ENCODE peak calls at places on chromosomes 16 and 17, in six cellular contexts. One of them, this sample, is unnamed.

GRCh38 chr16:81610144-81610842 is 165.7 kb downstream of the CMIP start:
- DNase-seq in lower leg skin: peak
- DNase-seq in K562: no peak
- DNase-seq in prostate gland: peak
- DNase-seq in sigmoid colon: peak
- DNase-seq in esophagus squamous epithelium: no peak
- DNase-seq in this sample: no peak

GRCh38 chr16:75532142-75532765 is 3.7 kb downstream of the CHST5 start:
- DNase-seq in lower leg skin: no peak
- DNase-seq in K562: no peak
- DNase-seq in prostate gland: no peak
- DNase-seq in sigmoid colon: no peak
- DNase-seq in esophagus squamous epithelium: no peak
- DNase-seq in this sample: no peak

GRCh38 chr16:29029168-29029994 is 44.5 kb downstream of the LAT start:
- DNase-seq in lower leg skin: peak
- DNase-seq in K562: peak
- DNase-seq in prostate gland: no peak
- DNase-seq in sigmoid colon: peak
- DNase-seq in esophagus squamous epithelium: no peak
- DNase-seq in this sample: no peak

GRCh38 chr16:23847938-23848337 is 12.2 kb downstream of the PRKCB start:
- DNase-seq in lower leg skin: no peak
- DNase-seq in K562: no peak
- DNase-seq in prostate gland: no peak
- DNase-seq in sigmoid colon: no peak
- DNase-seq in esophagus squamous epithelium: no peak
- DNase-seq in this sample: no peak

GRCh38 chr16:88300463-88300835 is 82.3 kb upstream of the ZNF469 start:
- DNase-seq in lower leg skin: no peak
- DNase-seq in K562: no peak
- DNase-seq in prostate gland: no peak
- DNase-seq in sigmoid colon: no peak
- DNase-seq in esophagus squamous epithelium: no peak
- DNase-seq in this sample: no peak

GRCh38 chr17:78892520-78892919 is 10.5 kb downstream of the CEP295NL start:
- DNase-seq in lower leg skin: no peak
- DNase-seq in K562: no peak
- DNase-seq in prostate gland: no peak
- DNase-seq in sigmoid colon: no peak
- DNase-seq in esophagus squamous epithelium: no peak
- DNase-seq in this sample: no peak

GRCh38 chr16:87331241-87331801 is 14.1 kb upstream of the C16orf95 start:
- DNase-seq in lower leg skin: no peak
- DNase-seq in K562: no peak
- DNase-seq in prostate gland: no peak
- DNase-seq in sigmoid colon: no peak
- DNase-seq in esophagus squamous epithelium: no peak
- DNase-seq in this sample: no peak

GRCh38 chr16:2429771-2430663 is 770 bp downstream of the CCNF start:
- DNase-seq in lower leg skin: no peak
- DNase-seq in K562: no peak
- DNase-seq in prostate gland: peak
- DNase-seq in sigmoid colon: no peak
- DNase-seq in esophagus squamous epithelium: no peak
- DNase-seq in this sample: peak

GRCh38 chr16:70704586-70704985 is 18.7 kb upstream of the MTSS2 start:
- DNase-seq in lower leg skin: no peak
- DNase-seq in K562: no peak
- DNase-seq in prostate gland: no peak
- DNase-seq in sigmoid colon: no peak
- DNase-seq in esophagus squamous epithelium: no peak
- DNase-seq in this sample: no peak

GRCh38 chr17:41302981-41303380 is 330 bp upstream of the KRTAP29-1 start:
- DNase-seq in lower leg skin: no peak
- DNase-seq in K562: no peak
- DNase-seq in prostate gland: no peak
- DNase-seq in sigmoid colon: no peak
- DNase-seq in esophagus squamous epithelium: no peak
- DNase-seq in this sample: no peak

GRCh38 chr17:10127819-10128375 is 70.5 kb downstream of the GAS7 start:
- DNase-seq in lower leg skin: peak
- DNase-seq in K562: no peak
- DNase-seq in prostate gland: no peak
- DNase-seq in sigmoid colon: peak
- DNase-seq in esophagus squamous epithelium: no peak
- DNase-seq in this sample: no peak

GRCh38 chr16:3467920-3468319 is 24.4 kb downstream of the NAA60 start:
- DNase-seq in lower leg skin: no peak
- DNase-seq in K562: no peak
- DNase-seq in prostate gland: no peak
- DNase-seq in sigmoid colon: no peak
- DNase-seq in esophagus squamous epithelium: no peak
- DNase-seq in this sample: no peak

GRCh38 chr17:49589556-49589885 is 13.8 kb downstream of the NXPH3 start:
- DNase-seq in lower leg skin: no peak
- DNase-seq in K562: no peak
- DNase-seq in prostate gland: no peak
- DNase-seq in sigmoid colon: peak
- DNase-seq in esophagus squamous epithelium: no peak
- DNase-seq in this sample: no peak

GRCh38 chr16:3158498-3159314 is 23.9 kb downstream of the ZNF213 start:
- DNase-seq in lower leg skin: peak
- DNase-seq in K562: peak
- DNase-seq in prostate gland: peak
- DNase-seq in sigmoid colon: peak
- DNase-seq in esophagus squamous epithelium: no peak
- DNase-seq in this sample: peak

GRCh38 chr16:67910162-67910561 is 17.1 kb downstream of the PSKH1 start:
- DNase-seq in lower leg skin: no peak
- DNase-seq in K562: no peak
- DNase-seq in prostate gland: no peak
- DNase-seq in sigmoid colon: no peak
- DNase-seq in esophagus squamous epithelium: no peak
- DNase-seq in this sample: no peak

GRCh38 chr16:81431554-81432353 is 12.9 kb upstream of the CMIP start:
- DNase-seq in lower leg skin: no peak
- DNase-seq in K562: no peak
- DNase-seq in prostate gland: no peak
- DNase-seq in sigmoid colon: peak
- DNase-seq in esophagus squamous epithelium: no peak
- DNase-seq in this sample: peak

GRCh38 chr17:54544239-54544638 is 356.4 kb upstream of the TOM1L1 start:
- DNase-seq in lower leg skin: no peak
- DNase-seq in K562: no peak
- DNase-seq in prostate gland: no peak
- DNase-seq in sigmoid colon: no peak
- DNase-seq in esophagus squamous epithelium: no peak
- DNase-seq in this sample: no peak

GRCh38 chr16:4763791-4764190 is 3.2 kb downstream of the ZNF500 start:
- DNase-seq in lower leg skin: no peak
- DNase-seq in K562: no peak
- DNase-seq in prostate gland: no peak
- DNase-seq in sigmoid colon: no peak
- DNase-seq in esophagus squamous epithelium: no peak
- DNase-seq in this sample: no peak

GRCh38 chr16:73549960-73550359 is 502.0 kb upstream of the ZFHX3 start:
- DNase-seq in lower leg skin: no peak
- DNase-seq in K562: no peak
- DNase-seq in prostate gland: no peak
- DNase-seq in sigmoid colon: no peak
- DNase-seq in esophagus squamous epithelium: no peak
- DNase-seq in this sample: no peak

GRCh38 chr16:23679274-23679985 is 741 bp downstream of the PLK1 start:
- DNase-seq in lower leg skin: peak
- DNase-seq in K562: peak
- DNase-seq in prostate gland: no peak
- DNase-seq in sigmoid colon: no peak
- DNase-seq in esophagus squamous epithelium: no peak
- DNase-seq in this sample: peak

DNA sequence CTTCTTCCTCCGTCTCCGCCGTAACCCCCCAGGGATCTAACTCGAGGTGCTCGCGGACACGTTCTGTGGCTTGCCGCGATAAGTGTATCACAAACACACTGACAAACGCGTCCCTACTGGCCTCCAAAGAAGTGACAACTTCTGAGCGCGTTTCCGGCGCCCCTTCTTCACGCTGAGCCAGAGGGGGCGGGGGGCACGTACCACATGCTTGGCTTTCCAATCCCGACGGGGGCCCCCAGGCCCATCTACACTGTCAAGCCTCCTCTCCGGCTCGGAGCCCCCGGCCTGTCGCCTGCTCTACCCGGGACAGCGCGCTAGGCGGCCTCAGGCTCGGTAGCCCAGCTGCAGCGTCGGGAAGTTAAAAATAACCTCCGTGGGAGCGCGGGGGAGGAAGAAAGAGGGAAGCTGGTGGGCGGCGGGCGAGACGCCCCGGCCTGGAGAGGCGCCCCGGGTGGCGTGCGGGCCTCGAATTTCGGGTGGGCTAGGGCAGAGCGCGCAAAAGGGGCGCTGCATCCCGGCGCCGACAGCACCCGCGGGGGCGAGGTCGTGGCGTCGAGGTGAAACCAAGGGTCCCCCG is 676 bp upstream of the SPHK1 start:
- DNase-seq in lower leg skin: peak
- DNase-seq in K562: peak
- DNase-seq in prostate gland: peak
- DNase-seq in sigmoid colon: no peak
- DNase-seq in esophagus squamous epithelium: no peak
- DNase-seq in this sample: peak
- TF ChIP-seq POLR2A in lower leg skin: no peak
- TF ChIP-seq POLR2A in K562: peak
- TF ChIP-seq POLR2A in prostate gland: no peak
- TF ChIP-seq POLR2A in sigmoid colon: no peak
- TF ChIP-seq POLR2A in esophagus squamous epithelium: no peak
- TF ChIP-seq POLR2A in this sample: no peak

DNA sequence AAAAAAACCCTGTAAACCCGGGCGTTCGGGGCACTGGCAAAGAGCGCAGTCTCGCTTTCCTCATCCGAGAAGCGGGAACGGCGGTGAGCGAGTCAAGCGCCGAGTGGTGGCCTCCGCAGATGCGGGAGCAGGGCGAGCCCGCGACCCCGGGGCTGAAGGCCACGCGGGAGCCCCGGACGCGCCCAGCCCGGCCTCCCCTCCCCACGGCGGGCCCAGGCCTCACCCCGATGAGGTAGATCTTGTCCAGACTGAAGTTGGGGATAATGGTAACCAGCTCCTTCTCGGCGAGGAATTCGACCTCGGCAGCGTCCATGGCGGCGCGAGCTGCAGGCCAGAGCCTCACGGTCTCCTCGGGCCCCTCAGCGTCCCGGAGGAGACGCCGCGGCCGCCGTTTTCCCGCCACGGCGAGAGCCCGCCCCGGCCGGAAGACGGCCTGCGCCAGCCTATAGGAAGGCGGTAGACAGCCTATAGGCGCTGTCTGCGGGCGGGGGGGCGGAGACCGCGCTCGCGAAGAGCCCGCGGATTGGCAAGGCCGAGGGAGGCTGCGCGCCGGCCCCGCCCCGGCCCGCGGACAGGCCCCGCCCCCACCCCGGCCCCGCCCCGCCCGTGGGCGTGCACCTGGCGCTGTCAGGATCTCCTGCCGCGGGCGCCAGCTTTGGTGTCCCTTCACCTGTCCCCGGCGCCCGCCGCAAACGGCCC is at the start of gene GINS2:
- DNase-seq in lower leg skin: peak
- DNase-seq in K562: peak
- DNase-seq in prostate gland: peak
- DNase-seq in sigmoid colon: peak
- DNase-seq in esophagus squamous epithelium: peak
- DNase-seq in this sample: peak
- TF ChIP-seq POLR2A in lower leg skin: no peak
- TF ChIP-seq POLR2A in K562: peak
- TF ChIP-seq POLR2A in prostate gland: no peak
- TF ChIP-seq POLR2A in sigmoid colon: no peak
- TF ChIP-seq POLR2A in esophagus squamous epithelium: no peak
- TF ChIP-seq POLR2A in this sample: peak

DNA sequence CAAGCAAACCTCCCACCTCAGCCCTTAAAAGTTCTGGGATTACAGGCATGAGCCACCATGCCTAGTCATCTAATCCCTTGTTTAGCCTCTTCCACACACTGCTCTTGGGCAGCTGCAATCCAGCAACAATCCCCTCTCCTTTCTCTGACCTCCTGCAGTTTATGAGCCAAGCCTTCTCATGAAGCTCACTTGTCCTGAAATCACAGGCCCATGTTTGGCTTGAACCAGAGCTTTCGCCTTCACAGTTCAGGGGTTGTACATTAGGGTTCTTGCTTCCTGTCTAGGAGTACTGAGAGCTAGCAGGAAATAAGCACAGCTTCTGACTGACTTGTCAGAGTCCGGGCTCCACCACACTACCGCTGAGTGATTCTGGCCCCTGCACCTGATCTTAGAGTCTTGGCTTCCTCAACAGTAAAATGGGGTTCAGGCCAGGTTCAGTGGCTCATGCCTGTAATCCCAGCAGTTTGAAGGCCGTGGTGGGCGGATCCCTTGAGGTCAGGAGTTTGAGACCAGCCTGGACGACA is 16.3 kb downstream of the ERAL1 start:
- DNase-seq in lower leg skin: no peak
- DNase-seq in K562: no peak
- DNase-seq in prostate gland: no peak
- DNase-seq in sigmoid colon: no peak
- DNase-seq in esophagus squamous epithelium: no peak
- DNase-seq in this sample: no peak
- TF ChIP-seq POLR2A in lower leg skin: no peak
- TF ChIP-seq POLR2A in K562: no peak
- TF ChIP-seq POLR2A in prostate gland: no peak
- TF ChIP-seq POLR2A in sigmoid colon: no peak
- TF ChIP-seq POLR2A in esophagus squamous epithelium: no peak
- TF ChIP-seq POLR2A in this sample: no peak

GRCh38 chr17:56436142-56436541 is 157.4 kb upstream of the NOG start:
- DNase-seq in lower leg skin: no peak
- DNase-seq in K562: no peak
- DNase-seq in prostate gland: no peak
- DNase-seq in sigmoid colon: no peak
- DNase-seq in esophagus squamous epithelium: no peak
- DNase-seq in this sample: no peak

GRCh38 chr17:56440391-56440790 is 153.1 kb upstream of the NOG start:
- DNase-seq in lower leg skin: no peak
- DNase-seq in K562: no peak
- DNase-seq in prostate gland: no peak
- DNase-seq in sigmoid colon: no peak
- DNase-seq in esophagus squamous epithelium: no peak
- DNase-seq in this sample: no peak

GRCh38 chr17:56447166-56447565 is 146.3 kb upstream of the NOG start:
- DNase-seq in lower leg skin: no peak
- DNase-seq in K562: no peak
- DNase-seq in prostate gland: no peak
- DNase-seq in sigmoid colon: no peak
- DNase-seq in esophagus squamous epithelium: no peak
- DNase-seq in this sample: no peak

DNA sequence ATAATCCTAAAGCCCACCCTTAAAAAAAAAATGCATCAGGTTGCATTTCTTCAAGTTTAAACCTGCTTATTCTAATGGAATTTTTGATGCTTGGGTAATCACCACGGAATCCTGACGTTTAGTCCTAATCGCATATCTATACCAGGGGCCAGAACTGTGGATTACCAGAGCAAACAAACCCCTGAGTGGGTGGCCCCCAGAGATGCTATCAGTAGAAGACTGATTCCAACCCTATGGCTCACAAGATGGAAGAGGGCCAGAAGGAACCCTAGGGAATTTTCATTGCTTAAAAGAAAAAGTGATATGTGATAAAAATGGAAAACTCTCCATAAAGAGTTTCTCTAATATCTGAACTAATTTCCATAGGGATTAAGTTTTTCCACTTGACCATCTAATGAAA is 152.2 kb upstream of the NOG start:
- DNase-seq in lower leg skin: no peak
- DNase-seq in K562: no peak
- DNase-seq in prostate gland: no peak
- DNase-seq in sigmoid colon: no peak
- DNase-seq in esophagus squamous epithelium: no peak
- DNase-seq in this sample: no peak
- TF ChIP-seq POLR2A in lower leg skin: no peak
- TF ChIP-seq POLR2A in K562: no peak
- TF ChIP-seq POLR2A in prostate gland: no peak
- TF ChIP-seq POLR2A in sigmoid colon: no peak
- TF ChIP-seq POLR2A in esophagus squamous epithelium: no peak
- TF ChIP-seq POLR2A in this sample: no peak